ENCODE peak calls at places on chromosomes 3 and 15, in four cellular contexts. W, K, E and H are unnamed samples.

GRCh38 chr15:101535170-101535902 is 45.8 kb upstream of the PCSK6 start:
- DNase-seq in W (no peak), K (no peak), E (no peak), H (no peak)

GRCh38 chr15:69793436-69793782 is 304.3 kb downstream of the TLE3 start:
- DNase-seq in W (no peak), K (no peak), E (no peak), H (no peak)

GRCh38 chr15:78840661-78841060 is 29.4 kb upstream of the ADAMTS7 start:
- DNase-seq in W (peak; percentile 78), K (no peak), E (no peak), H (no peak)

GRCh38 chr3:19543212-19543841 is 390.7 kb downstream of the EFHB start:
- DNase-seq in W (peak; percentile 36), K (no peak), E (no peak), H (no peak)

GRCh38 chr3:194575484-194576210 is 57.6 kb downstream of the TMEM44 start:
- DNase-seq in W (peak; percentile 21), K (no peak), E (no peak), H (no peak)

GRCh38 chr3:9876991-9877390 is 3.1 kb downstream of the CIDEC start:
- DNase-seq in W (no peak), K (no peak), E (no peak), H (no peak)

GRCh38 chr3:112811917-112812660 is 34.6 kb downstream of the CD200R1L start:
- DNase-seq in W (peak; percentile 26), K (no peak), E (no peak), H (no peak)

GRCh38 chr15:48415036-48415886 is 84.0 kb downstream of the DUT start:
- DNase-seq in W (no peak), K (no peak), E (no peak), H (no peak)

GRCh38 chr3:177051419-177051818 is 145.9 kb downstream of the TBL1XR1 start:
- DNase-seq in W (no peak), K (no peak), E (no peak), H (no peak)

GRCh38 chr15:78838480-78838879 is 27.2 kb upstream of the ADAMTS7 start:
- DNase-seq in W (no peak), K (no peak), E (no peak), H (no peak)

GRCh38 chr3:8204846-8205624 is 296.6 kb upstream of the LMCD1 start:
- DNase-seq in W (no peak), K (no peak), E (no peak), H (no peak)

GRCh38 chr3:146390967-146391366 is 78.4 kb downstream of the PLSCR2 start:
- DNase-seq in W (no peak), K (no peak), E (no peak), H (no peak)

GRCh38 chr15:40769310-40770146 is at the start of gene C15orf62:
- DNase-seq in W (peak; percentile 78), K (peak; percentile 44), E (no peak), H (no peak)

GRCh38 chr15:71295242-71296031 is 180.2 kb downstream of the THSD4 start:
- DNase-seq in W (no peak), K (no peak), E (no peak), H (no peak)

GRCh38 chr3:55183259-55183658 is 255.4 kb upstream of the LRTM1 start:
- DNase-seq in W (no peak), K (no peak), E (no peak), H (no peak)

GRCh38 chr3:67015702-67016500 is 17.8 kb downstream of the KBTBD8 start:
- DNase-seq in W (no peak), K (no peak), E (no peak), H (no peak)

GRCh38 chr3:31919528-31919927 is 61.5 kb downstream of the OSBPL10 start:
- DNase-seq in W (no peak), K (no peak), E (no peak), H (no peak)

GRCh38 chr15:29208352-29208751 is 61.3 kb downstream of the NSMCE3 start:
- DNase-seq in W (peak; percentile 74), K (no peak), E (no peak), H (peak; percentile 77)

GRCh38 chr15:98375513-98376360 is 272.6 kb upstream of the IGF1R start:
- DNase-seq in W (no peak), K (no peak), E (no peak), H (no peak)

GRCh38 chr3:197487911-197488391 is 67.8 kb downstream of the BDH1 start:
- DNase-seq in W (no peak), K (no peak), E (no peak), H (peak; percentile 33)

GRCh38 chr3:32239638-32240550 is 1.4 kb downstream of the CMTM8 start:
- DNase-seq in W (peak; percentile 76), K (peak; percentile 24), E (no peak), H (peak; percentile 64)

GRCh38 chr3:40780801-40781406 is 256.1 kb downstream of the ZNF621 start:
- DNase-seq in W (no peak), K (no peak), E (no peak), H (peak; percentile 63)

GRCh38 chr3:127026036-127026435 is 43.1 kb downstream of the PLXNA1 start:
- DNase-seq in W (no peak), K (no peak), E (no peak), H (no peak)

GRCh38 chr15:80234883-80235282 is 17.1 kb downstream of the CTXND1 start:
- DNase-seq in W (peak; percentile 24), K (no peak), E (no peak), H (no peak)